ENCODE peak calls at places on chromosomes 5 and 9, in seven cellular contexts. E is HCT116, A is K562, T is HepG2, O is SK-N-SH, J is GM12878, H is H1. V is an unnamed sample.

GRCh38 chr9:116656535-116656934 is 30.6 kb upstream of the TRIM32 start:
- DNase-seq in J (no peak), A (no peak), O (no peak), H (no peak), E (no peak), T (no peak), V (no peak)

GRCh38 chr5:80959138-80959537 is 1.0 kb upstream of the RASGRF2 start:
- DNase-seq in T (no peak), A (no peak), E (no peak), J (no peak), H (no peak), O (no peak), V (no peak)

GRCh38 chr5:154505567-154505966 is 27.5 kb upstream of the HAND1 start:
- DNase-seq in O (peak), H (no peak), T (no peak), J (no peak), E (no peak), A (no peak), V (no peak)

GRCh38 chr5:72273547-72273946 is 46.5 kb downstream of the MRPS27 start:
- DNase-seq in T (no peak), O (no peak), J (no peak), H (no peak), A (no peak), E (no peak), V (no peak)

GRCh38 chr9:38181216-38181615 is 112.2 kb upstream of the SHB start:
- DNase-seq in E (no peak), O (no peak), H (no peak), T (no peak), J (no peak), A (no peak), V (no peak)

GRCh38 chr5:137679910-137680309 is 56.0 kb downstream of the KLHL3 start:
- DNase-seq in O (no peak), H (no peak), T (no peak), J (no peak), E (no peak), A (no peak), V (no peak)

GRCh38 chr9:130940693-130941576 is 1.9 kb upstream of the FIBCD1 start:
- DNase-seq in H (peak), E (peak), J (no peak), T (peak), A (peak), O (peak), V (peak)

GRCh38 chr5:75365740-75366139 is 28.7 kb downstream of the HMGCR start:
- DNase-seq in H (no peak), A (no peak), J (no peak), O (no peak), E (no peak), T (no peak), V (no peak)

GRCh38 chr9:121718063-121718462 is 66.6 kb downstream of the DAB2IP start:
- DNase-seq in A (no peak), H (no peak), E (no peak), O (peak), T (no peak), J (no peak), V (no peak)

GRCh38 chr5:122129332-122129731 is at the start of gene ZNF474:
- DNase-seq in J (no peak), T (no peak), E (peak), O (no peak), A (peak), H (peak), V (no peak)

GRCh38 chr5:11143456-11144267 is 382.6 kb upstream of the DAP start:
- DNase-seq in E (no peak), A (no peak), O (no peak), H (no peak), J (no peak), T (no peak), V (no peak)

GRCh38 chr9:126203313-126203712 is 123.3 kb upstream of the MVB12B start:
- DNase-seq in E (no peak), H (no peak), J (no peak), O (no peak), A (peak), T (no peak), V (no peak)

GRCh38 chr9:84404095-84404686 is 63.6 kb upstream of the SLC28A3 start:
- DNase-seq in T (peak), E (peak), H (no peak), O (peak), J (no peak), A (peak), V (peak)

GRCh38 chr5:89929834-89930233 is 479.7 kb downstream of the CETN3 start:
- DNase-seq in T (no peak), J (no peak), E (no peak), A (no peak), H (no peak), O (no peak), V (no peak)

GRCh38 chr9:129111762-129112151 is 542 bp downstream of the PTPA start:
- DNase-seq in A (peak), E (no peak), O (peak), H (no peak), J (no peak), T (peak), V (peak)

GRCh38 chr5:117713585-117714198 is 1139.1 kb upstream of the SEMA6A start:
- DNase-seq in H (no peak), O (no peak), A (no peak), E (peak), T (no peak), J (no peak), V (peak)

GRCh38 chr5:81391-82021 is 10.5 kb upstream of the PLEKHG4B start:
- DNase-seq in O (no peak), A (no peak), E (no peak), H (no peak), T (no peak), J (no peak), V (no peak)

GRCh38 chr5:23440703-23441102 is 66.7 kb upstream of the PRDM9 start:
- DNase-seq in T (no peak), A (no peak), J (no peak), O (no peak), H (no peak), E (no peak), V (no peak)

GRCh38 chr5:170439246-170439943 is 50.2 kb upstream of the KCNMB1 start:
- DNase-seq in E (no peak), J (no peak), A (no peak), H (no peak), T (no peak), O (no peak), V (no peak)

GRCh38 chr5:180598316-180598701 is 7.0 kb upstream of the SCGB3A1 start:
- DNase-seq in O (peak), T (no peak), H (no peak), J (no peak), A (peak), E (no peak), V (no peak)

GRCh38 chr5:98825582-98826375 is 52.3 kb downstream of the RGMB start:
- DNase-seq in E (no peak), H (no peak), O (no peak), A (no peak), J (no peak), T (no peak), V (no peak)

GRCh38 chr5:98827862-98828261 is 54.4 kb downstream of the RGMB start:
- DNase-seq in O (no peak), J (no peak), E (no peak), H (no peak), A (no peak), T (no peak), V (no peak)

DNA sequence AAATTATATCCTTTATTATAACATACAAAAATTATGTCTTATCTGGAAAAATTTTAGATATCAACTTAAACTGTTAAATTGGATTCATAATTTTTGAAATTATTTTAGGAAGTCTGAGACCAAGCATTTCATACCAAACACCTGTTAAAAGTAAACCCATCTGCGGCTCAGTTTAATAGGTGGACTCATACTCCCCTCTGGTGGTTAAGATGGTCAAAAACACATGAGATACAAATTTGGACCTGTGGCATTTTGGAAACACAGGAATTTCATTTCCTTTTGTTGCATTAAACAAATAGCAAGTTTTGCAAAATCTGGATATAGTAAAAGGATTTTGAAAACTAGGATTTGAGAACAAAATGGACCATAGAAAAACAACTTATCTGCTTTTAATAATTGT is 53.7 kb downstream of the RGMB start:
- DNase-seq in A (peak), T (peak), O (peak), E (peak), J (no peak), H (no peak), V (peak)
- TF ChIP-seq JUND in A (no peak), T (no peak), O (no peak), E (no peak), J (no peak), H (no peak), V (no peak)

DNA sequence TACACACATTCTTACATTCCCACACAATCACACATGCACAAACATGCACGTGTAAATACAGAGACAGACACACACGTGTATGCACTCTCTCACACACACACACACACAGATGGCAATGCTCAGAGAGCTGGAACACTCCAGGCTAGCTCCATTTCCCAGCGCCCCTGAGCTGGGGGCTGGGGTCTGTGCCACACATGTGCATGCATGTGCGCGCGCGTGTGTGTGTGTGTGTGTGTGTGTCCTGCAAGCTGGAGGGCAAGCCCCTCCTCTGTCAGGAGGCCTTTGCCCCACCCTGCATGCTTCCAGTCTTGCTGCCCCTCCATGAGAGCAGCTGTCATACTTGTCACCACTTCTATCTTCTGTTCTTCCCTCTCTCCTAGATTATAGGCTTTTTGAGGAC is 16.6 kb upstream of the S1PR3 start:
- DNase-seq in J (no peak), T (no peak), E (no peak), H (no peak), O (no peak), A (no peak), V (no peak)
- TF ChIP-seq JUND in J (no peak), T (no peak), E (no peak), H (no peak), O (no peak), A (no peak), V (no peak)

GRCh38 chr5:140339636-140340035 is 6.8 kb downstream of the HBEGF start:
- DNase-seq in H (no peak), T (no peak), J (no peak), A (no peak), O (no peak), E (no peak), V (no peak)
- TF ChIP-seq JUND in H (no peak), T (no peak), J (no peak), A (no peak), O (no peak), E (no peak), V (no peak)

GRCh38 chr9:134112561-134112960 is 23.3 kb upstream of the WDR5 start:
- DNase-seq in E (no peak), H (no peak), T (no peak), O (no peak), A (no peak), J (no peak), V (no peak)
- TF ChIP-seq JUND in E (no peak), H (no peak), T (no peak), O (no peak), A (no peak), J (no peak), V (no peak)

DNA sequence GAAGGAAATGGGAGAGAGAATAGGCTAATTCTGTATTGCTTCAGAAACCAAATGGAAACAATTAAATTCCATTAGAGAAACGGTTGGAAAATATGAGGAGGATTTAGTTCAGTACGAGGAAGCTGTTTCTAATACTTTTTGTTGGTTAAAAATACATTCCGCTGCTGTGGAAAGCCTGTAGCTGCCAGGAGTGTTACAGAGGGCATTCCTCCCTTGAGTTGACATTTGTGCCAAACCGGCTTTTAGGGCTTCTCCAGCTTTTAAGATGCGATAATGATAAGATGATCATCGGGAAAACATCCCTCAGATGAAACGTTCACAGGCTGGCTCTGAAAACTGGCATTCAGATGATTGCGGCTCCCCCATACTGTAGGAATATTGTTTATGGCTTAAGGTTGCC is 97.9 kb upstream of the ERBIN start:
- DNase-seq in T (no peak), E (no peak), J (no peak), O (peak), H (no peak), A (no peak), V (no peak)
- TF ChIP-seq JUND in T (no peak), E (no peak), J (no peak), O (peak), H (no peak), A (no peak), V (no peak)

GRCh38 chr9:75071530-75072122 is 16.3 kb downstream of the NMRK1 start:
- DNase-seq in E (peak), T (no peak), O (no peak), J (no peak), A (peak), H (no peak), V (no peak)
- TF ChIP-seq JUND in E (peak), T (no peak), O (no peak), J (no peak), A (peak), H (no peak), V (no peak)

V was measured in T47D.